ENCODE peak calls at places on chromosomes 3 and 15, in six cellular contexts. U, K, F, P, M and E are unnamed samples.

GRCh38 chr3:37766220-37766605 is 95.5 kb upstream of the CTDSPL start:
- DNase-seq in U (no peak), K (no peak), F (peak; percentile 7), P (no peak), M (no peak), E (peak; percentile 2)

GRCh38 chr3:33317963-33318708 is 40.9 kb downstream of the FBXL2 start:
- DNase-seq in U (no peak), K (no peak), F (no peak), P (no peak), M (no peak), E (peak; percentile 2)

GRCh38 chr3:168807426-168807825 is 711.7 kb upstream of the GOLIM4 start:
- DNase-seq in U (no peak), K (peak; percentile 66), F (no peak), P (no peak), M (no peak), E (no peak)

GRCh38 chr15:74036271-74037170 is 42.0 kb downstream of the PML start:
- DNase-seq in U (peak; percentile 74), K (peak; percentile 93), F (peak; percentile 54), P (peak; percentile 75), M (no peak), E (peak; percentile 73)

GRCh38 chr3:62496509-62496908 is 123.2 kb upstream of the FEZF2 start:
- DNase-seq in U (no peak), K (no peak), F (no peak), P (no peak), M (no peak), E (no peak)

GRCh38 chr3:109028753-109029152 is 75.1 kb upstream of the GUCA1C start:
- DNase-seq in U (no peak), K (no peak), F (no peak), P (no peak), M (no peak), E (no peak)

GRCh38 chr15:41832875-41833274 is 5.0 kb downstream of the JMJD7 start:
- DNase-seq in U (no peak), K (no peak), F (no peak), P (no peak), M (no peak), E (no peak)

GRCh38 chr15:45891766-45892165 is 256.9 kb downstream of the SQOR start:
- DNase-seq in U (no peak), K (no peak), F (no peak), P (peak; percentile 2), M (no peak), E (peak; percentile 69)

GRCh38 chr15:66066439-66066838 is 187.1 kb downstream of the MEGF11 start:
- DNase-seq in U (no peak), K (no peak), F (no peak), P (no peak), M (no peak), E (no peak)

GRCh38 chr3:39448506-39449233 is 18.8 kb upstream of the MOBP start:
- DNase-seq in U (no peak), K (no peak), F (no peak), P (no peak), M (no peak), E (no peak)

GRCh38 chr15:42385206-42385979 is 26.1 kb downstream of the CAPN3 start:
- DNase-seq in U (peak; percentile 62), K (peak; percentile 90), F (peak; percentile 46), P (peak; percentile 54), M (no peak), E (peak; percentile 22)

GRCh38 chr15:80317389-80318169 is 65.6 kb upstream of the CTXND1 start:
- DNase-seq in U (no peak), K (no peak), F (peak; percentile 69), P (peak; percentile 79), M (no peak), E (peak; percentile 95)

GRCh38 chr3:105907790-105908189 is 39.0 kb upstream of the CBLB start:
- DNase-seq in U (no peak), K (no peak), F (no peak), P (peak; percentile 30), M (no peak), E (peak; percentile 15)

GRCh38 chr3:110589381-110589780 is 482.2 kb upstream of the NECTIN3 start:
- DNase-seq in U (no peak), K (no peak), F (no peak), P (no peak), M (no peak), E (peak; percentile 61)

GRCh38 chr3:194194051-194194756 is 58.3 kb downstream of the HES1 start:
- DNase-seq in U (no peak), K (no peak), F (no peak), P (no peak), M (peak; percentile 31), E (no peak)

GRCh38 chr3:50256978-50257890 is 11.7 kb upstream of the SEMA3B start:
- DNase-seq in U (peak; percentile 70), K (peak; percentile 82), F (no peak), P (peak; percentile 42), M (no peak), E (no peak)

GRCh38 chr3:46710671-46711295 is 6.9 kb downstream of the PRSS50 start:
- DNase-seq in U (no peak), K (no peak), F (no peak), P (no peak), M (no peak), E (no peak)

GRCh38 chr3:98553751-98554150 is 22.0 kb downstream of the GPR15 start:
- DNase-seq in U (no peak), K (no peak), F (no peak), P (no peak), M (no peak), E (no peak)

GRCh38 chr3:41431386-41431785 is 232.1 kb downstream of the CTNNB1 start:
- DNase-seq in U (no peak), K (no peak), F (no peak), P (no peak), M (no peak), E (no peak)

GRCh38 chr3:46312996-46313395 is 40.9 kb upstream of the CCR2 start:
- DNase-seq in U (no peak), K (no peak), F (no peak), P (peak; percentile 43), M (no peak), E (peak; percentile 38)

GRCh38 chr3:30657914-30658313 is 51.5 kb downstream of the TGFBR2 start:
- DNase-seq in U (no peak), K (no peak), F (no peak), P (no peak), M (no peak), E (peak; percentile 39)

GRCh38 chr3:151226088-151226563 is 23.1 kb upstream of the GPR171 start:
- DNase-seq in U (no peak), K (no peak), F (peak; percentile 92), P (peak; percentile 85), M (no peak), E (peak; percentile 64)

GRCh38 chr3:25350741-25351140 is 77.3 kb upstream of the RARB start:
- DNase-seq in U (no peak), K (no peak), F (no peak), P (no peak), M (no peak), E (no peak)

GRCh38 chr3:4343258-4343657 is 40.1 kb downstream of the SETMAR start:
- DNase-seq in U (no peak), K (no peak), F (no peak), P (peak; percentile 44), M (no peak), E (peak; percentile 80)

GRCh38 chr3:60431599-60431958 is 819.7 kb downstream of the FHIT start:
- DNase-seq in U (peak; percentile 19), K (peak; percentile 78), F (peak; percentile 22), P (peak; percentile 44), M (no peak), E (peak; percentile 25)

GRCh38 chr15:35606345-35606744 is 60.4 kb upstream of the DPH6 start:
- DNase-seq in U (no peak), K (no peak), F (no peak), P (no peak), M (no peak), E (no peak)

GRCh38 chr3:146577662-146578061 is 27.5 kb downstream of the PLSCR5 start:
- DNase-seq in U (no peak), K (peak; percentile 53), F (peak; percentile 69), P (peak; percentile 71), M (peak; percentile 17), E (peak; percentile 63)
- TF ChIP-seq CTCF in U (no peak), K (peak; percentile 74), F (peak; percentile 16), P (peak; percentile 36), M (no peak), E (peak; percentile 53)

DNA sequence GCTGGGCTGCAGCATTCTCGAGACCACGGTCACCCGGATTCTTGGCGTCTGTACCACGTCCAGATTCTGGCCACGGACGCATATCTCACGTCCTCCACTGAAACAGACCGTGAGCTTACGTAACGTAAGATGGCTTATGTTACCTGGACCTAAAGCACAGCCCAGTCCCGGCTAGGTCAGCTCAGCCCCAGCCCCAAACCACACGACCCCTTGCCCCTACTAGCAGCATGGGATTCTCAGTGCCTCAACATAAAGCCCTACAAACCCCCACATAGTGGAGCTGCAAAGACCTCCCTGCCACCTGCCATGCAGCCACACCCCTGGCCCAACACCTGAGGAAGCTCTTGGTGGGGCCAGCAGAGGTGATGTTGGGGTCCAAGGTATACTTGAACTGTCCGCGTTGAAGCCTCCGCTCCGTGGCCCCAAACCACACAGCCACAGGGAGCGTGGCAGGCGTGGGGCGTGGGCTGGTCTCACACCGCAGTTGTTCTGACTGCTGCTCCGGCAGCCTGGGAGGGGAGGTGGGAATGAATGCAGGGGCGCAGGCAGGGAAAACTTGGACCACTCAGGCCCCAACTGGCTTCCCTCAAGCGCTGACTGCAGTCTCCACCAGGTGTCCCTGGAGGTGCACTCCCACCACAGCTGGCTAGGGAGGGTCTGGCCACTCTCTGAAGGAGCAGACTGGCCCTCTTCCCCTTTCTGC is 14.5 kb downstream of the PLXNB1 start:
- DNase-seq in U (no peak), K (peak; percentile 44), F (no peak), P (no peak), M (no peak), E (no peak)
- TF ChIP-seq CTCF in U (no peak), K (no peak), F (peak; percentile 17), P (peak; percentile 17), M (no peak), E (no peak)

GRCh38 chr3:138941259-138941885 is 5.6 kb downstream of the FOXL2 start:
- DNase-seq in U (peak; percentile 81), K (peak; percentile 86), F (no peak), P (peak; percentile 72), M (no peak), E (peak; percentile 48)
- TF ChIP-seq CTCF in U (peak; percentile 77), K (peak; percentile 78), F (peak; percentile 88), P (peak; percentile 79), M (no peak), E (peak; percentile 56)

GRCh38 chr3:20924646-20925395 is 738.8 kb upstream of the SGO1 start:
- DNase-seq in U (no peak), K (no peak), F (no peak), P (no peak), M (no peak), E (peak; percentile 12)

GRCh38 chr3:20935791-20936190 is 749.8 kb upstream of the SGO1 start:
- DNase-seq in U (no peak), K (no peak), F (no peak), P (no peak), M (no peak), E (peak; percentile 77)

GRCh38 chr3:20931834-20932233 is 745.8 kb upstream of the SGO1 start:
- DNase-seq in U (no peak), K (no peak), F (no peak), P (no peak), M (no peak), E (no peak)

DNA sequence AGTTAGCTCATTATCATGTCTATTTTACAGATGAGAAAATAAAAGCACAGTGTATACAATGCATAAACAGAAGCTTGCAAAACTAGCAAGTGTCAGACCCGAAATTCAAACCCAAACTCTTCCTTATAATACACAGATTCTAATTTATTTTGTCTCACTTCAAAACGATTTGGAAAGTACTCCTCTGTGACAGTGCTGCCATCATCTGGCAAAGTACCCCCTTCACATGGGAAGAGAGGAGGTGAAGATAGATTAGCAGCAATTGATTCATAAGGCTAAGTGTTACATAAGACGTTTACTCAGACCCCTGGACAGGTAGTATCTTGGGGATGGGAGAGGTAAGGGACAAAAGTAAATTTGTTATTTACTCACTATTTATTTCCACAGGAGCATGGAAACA is 744.0 kb upstream of the SGO1 start:
- DNase-seq in U (peak; percentile 26), K (peak; percentile 64), F (peak; percentile 16), P (peak; percentile 9), M (no peak), E (peak; percentile 27)
- TF ChIP-seq CTCF in U (no peak), K (peak; percentile 86), F (peak; percentile 63), P (peak; percentile 42), M (no peak), E (peak; percentile 59)